ENCODE peak calls at places on chromosomes 3 and 15, in four cellular contexts. One of them, this sample, is unnamed.

GRCh38 chr3:124764746-124765145 is 34.5 kb downstream of the UMPS start:
- DNase-seq in K562: no peak
- DNase-seq in HL-60: no peak
- DNase-seq in GM12878: no peak
- DNase-seq in this sample: no peak

GRCh38 chr3:69531975-69532827 is 146.3 kb upstream of the FRMD4B start:
- DNase-seq in K562: no peak
- DNase-seq in HL-60: no peak
- DNase-seq in GM12878: no peak
- DNase-seq in this sample: no peak

GRCh38 chr15:91821458-91821857 is 32.0 kb upstream of the SLCO3A1 start:
- DNase-seq in K562: no peak
- DNase-seq in HL-60: no peak
- DNase-seq in GM12878: no peak
- DNase-seq in this sample: no peak

GRCh38 chr3:133536635-133536980 is 36.9 kb upstream of the CDV3 start:
- DNase-seq in K562: no peak
- DNase-seq in HL-60: no peak
- DNase-seq in GM12878: no peak
- DNase-seq in this sample: no peak

GRCh38 chr3:128342701-128343180 is 123.9 kb downstream of the DNAJB8 start:
- DNase-seq in K562: no peak
- DNase-seq in HL-60: no peak
- DNase-seq in GM12878: no peak
- DNase-seq in this sample: no peak

GRCh38 chr3:49428697-49429100 is 425 bp downstream of the NICN1 start:
- DNase-seq in K562: no peak
- DNase-seq in HL-60: no peak
- DNase-seq in GM12878: no peak
- DNase-seq in this sample: no peak

GRCh38 chr3:156681003-156681402 is 6.6 kb downstream of the TIPARP start:
- DNase-seq in K562: no peak
- DNase-seq in HL-60: peak; percentile 77
- DNase-seq in GM12878: no peak
- DNase-seq in this sample: no peak

GRCh38 chr3:70138606-70139005 is 139.1 kb downstream of the SAMMSON start:
- DNase-seq in K562: no peak
- DNase-seq in HL-60: no peak
- DNase-seq in GM12878: no peak
- DNase-seq in this sample: no peak

GRCh38 chr15:43511012-43511885 is 6.2 kb upstream of the MAP1A start:
- DNase-seq in K562: peak; percentile 43
- DNase-seq in HL-60: peak; percentile 49
- DNase-seq in GM12878: no peak
- DNase-seq in this sample: no peak

GRCh38 chr15:101390462-101390861 is 95.4 kb upstream of the SNRPA1 start:
- DNase-seq in K562: no peak
- DNase-seq in HL-60: no peak
- DNase-seq in GM12878: no peak
- DNase-seq in this sample: no peak

GRCh38 chr3:133474251-133474801 is 74.5 kb downstream of the BFSP2 start:
- DNase-seq in K562: no peak
- DNase-seq in HL-60: no peak
- DNase-seq in GM12878: no peak
- DNase-seq in this sample: no peak

GRCh38 chr3:48268381-48268935 is 27.6 kb downstream of the ZNF589 start:
- DNase-seq in K562: no peak
- DNase-seq in HL-60: no peak
- DNase-seq in GM12878: peak; percentile 16
- DNase-seq in this sample: no peak

GRCh38 chr3:188404701-188405100 is 250.7 kb downstream of the LPP start:
- DNase-seq in K562: no peak
- DNase-seq in HL-60: no peak
- DNase-seq in GM12878: no peak
- DNase-seq in this sample: no peak

GRCh38 chr3:152071924-152072323 is 196.8 kb upstream of the MBNL1 start:
- DNase-seq in K562: peak; percentile 46
- DNase-seq in HL-60: peak; percentile 65
- DNase-seq in GM12878: no peak
- DNase-seq in this sample: no peak

GRCh38 chr3:46840491-46840890 is 22.8 kb downstream of the MYL3 start:
- DNase-seq in K562: no peak
- DNase-seq in HL-60: no peak
- DNase-seq in GM12878: no peak
- DNase-seq in this sample: no peak

GRCh38 chr3:103295974-103296570 is 861.3 kb downstream of the ZPLD1 start:
- DNase-seq in K562: no peak
- DNase-seq in HL-60: no peak
- DNase-seq in GM12878: no peak
- DNase-seq in this sample: no peak

GRCh38 chr15:99090011-99090699 is 14.7 kb upstream of the SYNM start:
- DNase-seq in K562: no peak
- DNase-seq in HL-60: no peak
- DNase-seq in GM12878: peak; percentile 90
- DNase-seq in this sample: peak; percentile 60

GRCh38 chr3:157856078-157856939 is 249.9 kb downstream of the SHOX2 start:
- DNase-seq in K562: no peak
- DNase-seq in HL-60: no peak
- DNase-seq in GM12878: no peak
- DNase-seq in this sample: no peak

GRCh38 chr3:32951410-32951811 is at the start of gene CCR4:
- DNase-seq in K562: peak; percentile 48
- DNase-seq in HL-60: no peak
- DNase-seq in GM12878: no peak
- DNase-seq in this sample: no peak

GRCh38 chr3:102059145-102059943 is 210.0 kb downstream of the NFKBIZ start:
- DNase-seq in K562: no peak
- DNase-seq in HL-60: no peak
- DNase-seq in GM12878: peak; percentile 92
- DNase-seq in this sample: peak; percentile 18

GRCh38 chr15:55993804-55994539 is 560 bp upstream of the NEDD4 start:
- DNase-seq in K562: peak; percentile 36
- DNase-seq in HL-60: no peak
- DNase-seq in GM12878: no peak
- DNase-seq in this sample: no peak

GRCh38 chr3:27943106-27943505 is 221.0 kb upstream of the EOMES start:
- DNase-seq in K562: no peak
- DNase-seq in HL-60: peak; percentile 7
- DNase-seq in GM12878: no peak
- DNase-seq in this sample: no peak

GRCh38 chr3:96958856-96959255 is 144.5 kb downstream of the EPHA6 start:
- DNase-seq in K562: no peak
- DNase-seq in HL-60: no peak
- DNase-seq in GM12878: no peak
- DNase-seq in this sample: no peak

GRCh38 chr15:68820205-68820588 is 498 bp downstream of the ANP32A start:
- DNase-seq in K562: peak; percentile 29
- DNase-seq in HL-60: peak; percentile 38
- DNase-seq in GM12878: no peak
- DNase-seq in this sample: no peak

GRCh38 chr3:41418961-41419691 is 219.8 kb downstream of the CTNNB1 start:
- DNase-seq in K562: no peak
- DNase-seq in HL-60: no peak
- DNase-seq in GM12878: no peak
- DNase-seq in this sample: no peak
- TF ChIP-seq SPI1 in K562: no peak
- TF ChIP-seq SPI1 in HL-60: no peak
- TF ChIP-seq SPI1 in GM12878: no peak
- TF ChIP-seq SPI1 in this sample: no peak

DNA sequence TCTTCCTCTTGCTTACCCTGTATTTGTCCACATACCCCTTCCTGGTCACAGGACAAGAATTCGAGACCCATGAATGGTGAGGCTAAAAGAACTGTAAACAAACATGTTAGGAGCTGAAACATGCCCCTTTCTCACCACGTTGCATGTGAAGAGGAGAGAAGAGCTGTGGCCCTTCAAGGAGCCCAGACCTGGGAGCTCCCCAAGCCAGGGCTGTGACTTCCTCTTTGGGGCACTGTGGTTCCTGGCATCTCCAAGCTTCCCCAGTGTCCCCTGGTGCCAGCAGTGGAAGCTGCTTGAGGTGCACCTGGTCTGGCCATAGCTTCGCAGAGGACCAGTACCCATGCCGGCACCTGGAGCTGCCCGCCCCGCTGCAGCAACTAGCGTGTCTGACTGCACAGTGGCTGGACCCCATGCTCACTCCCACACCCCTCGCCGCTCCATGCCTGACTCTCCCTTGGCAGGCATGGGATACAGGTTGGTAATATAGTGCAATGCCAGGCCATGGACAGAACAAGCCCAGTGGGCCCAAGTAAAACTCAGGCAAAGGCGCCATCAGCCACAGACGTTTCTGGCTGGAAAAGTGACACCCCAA is 9.9 kb downstream of the SPCS1 start:
- DNase-seq in K562: no peak
- DNase-seq in HL-60: peak; percentile 84
- DNase-seq in GM12878: no peak
- DNase-seq in this sample: no peak
- TF ChIP-seq SPI1 in K562: no peak
- TF ChIP-seq SPI1 in HL-60: peak; percentile 95
- TF ChIP-seq SPI1 in GM12878: no peak
- TF ChIP-seq SPI1 in this sample: no peak

GRCh38 chr15:83310521-83311456 is 26.3 kb upstream of the BNC1 start:
- DNase-seq in K562: no peak
- DNase-seq in HL-60: no peak
- DNase-seq in GM12878: no peak
- DNase-seq in this sample: no peak
- TF ChIP-seq SPI1 in K562: no peak
- TF ChIP-seq SPI1 in HL-60: no peak
- TF ChIP-seq SPI1 in GM12878: no peak
- TF ChIP-seq SPI1 in this sample: no peak

GRCh38 chr3:194998948-194999347 is 272.0 kb downstream of the XXYLT1 start:
- DNase-seq in K562: no peak
- DNase-seq in HL-60: no peak
- DNase-seq in GM12878: no peak
- DNase-seq in this sample: no peak
- TF ChIP-seq SPI1 in K562: no peak
- TF ChIP-seq SPI1 in HL-60: no peak
- TF ChIP-seq SPI1 in GM12878: no peak
- TF ChIP-seq SPI1 in this sample: no peak

GRCh38 chr3:148319960-148320359 is 377.7 kb upstream of the AGTR1 start:
- DNase-seq in K562: no peak
- DNase-seq in HL-60: no peak
- DNase-seq in GM12878: no peak
- DNase-seq in this sample: no peak

GRCh38 chr3:148315756-148316155 is 381.9 kb upstream of the AGTR1 start:
- DNase-seq in K562: no peak
- DNase-seq in HL-60: no peak
- DNase-seq in GM12878: no peak
- DNase-seq in this sample: no peak

GRCh38 chr3:148318240-148318639 is 379.5 kb upstream of the AGTR1 start:
- DNase-seq in K562: no peak
- DNase-seq in HL-60: no peak
- DNase-seq in GM12878: no peak
- DNase-seq in this sample: no peak

DNA sequence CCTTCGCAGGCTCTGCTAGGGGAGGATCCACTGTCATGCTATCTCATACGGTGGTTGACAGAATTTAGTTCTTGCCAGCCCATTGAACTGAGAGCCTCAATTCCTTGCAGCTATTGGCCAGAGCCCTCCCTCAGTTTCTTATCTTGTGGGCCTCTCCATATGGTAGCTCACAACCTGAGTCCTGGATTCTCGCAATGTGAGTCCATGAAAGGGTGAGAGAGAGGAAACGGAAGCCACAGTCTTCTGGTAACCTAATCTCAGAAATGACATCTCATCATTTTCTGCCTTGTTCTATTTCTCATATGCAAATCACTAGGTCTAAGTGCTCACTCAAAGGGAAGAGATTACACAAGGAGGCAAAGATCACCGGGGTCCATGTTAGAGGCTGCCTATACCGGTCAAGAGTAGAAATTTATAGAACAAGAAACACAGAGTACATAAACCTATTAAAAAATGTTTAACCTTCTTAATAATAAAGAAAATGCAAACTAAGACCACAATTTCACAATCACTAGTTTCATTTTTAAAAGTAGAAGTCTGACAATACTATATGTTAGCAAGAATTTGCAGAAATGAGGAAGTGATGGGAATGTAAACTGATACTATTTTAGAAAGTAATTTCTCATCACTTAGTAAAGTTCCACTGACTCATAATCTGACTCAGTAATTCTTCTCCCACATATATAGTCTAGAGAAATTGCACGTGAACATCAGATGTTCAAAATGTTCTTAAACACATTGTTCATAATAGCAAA is 378.4 kb upstream of the AGTR1 start:
- DNase-seq in K562: no peak
- DNase-seq in HL-60: no peak
- DNase-seq in GM12878: peak; percentile 89
- DNase-seq in this sample: no peak
- TF ChIP-seq SPI1 in K562: no peak
- TF ChIP-seq SPI1 in HL-60: peak; percentile 85
- TF ChIP-seq SPI1 in GM12878: peak; percentile 93
- TF ChIP-seq SPI1 in this sample: peak; percentile 89

GRCh38 chr15:65738649-65739048 is 53.4 kb downstream of the DENND4A start:
- DNase-seq in K562: no peak
- DNase-seq in HL-60: no peak
- DNase-seq in GM12878: no peak
- DNase-seq in this sample: no peak
- TF ChIP-seq SPI1 in K562: no peak
- TF ChIP-seq SPI1 in HL-60: no peak
- TF ChIP-seq SPI1 in GM12878: no peak
- TF ChIP-seq SPI1 in this sample: peak; percentile 13

GRCh38 chr15:25774871-25775270 is 88.3 kb downstream of the ATP10A start:
- DNase-seq in K562: no peak
- DNase-seq in HL-60: no peak
- DNase-seq in GM12878: no peak
- DNase-seq in this sample: no peak

GRCh38 chr15:25773248-25773647 is 89.9 kb downstream of the ATP10A start:
- DNase-seq in K562: no peak
- DNase-seq in HL-60: no peak
- DNase-seq in GM12878: no peak
- DNase-seq in this sample: no peak

GRCh38 chr15:25776071-25776740 is 86.9 kb downstream of the ATP10A start:
- DNase-seq in K562: no peak
- DNase-seq in HL-60: no peak
- DNase-seq in GM12878: no peak
- DNase-seq in this sample: no peak

GRCh38 chr15:25777047-25777446 is 86.1 kb downstream of the ATP10A start:
- DNase-seq in K562: no peak
- DNase-seq in HL-60: no peak
- DNase-seq in GM12878: no peak
- DNase-seq in this sample: no peak

GRCh38 chr15:25775317-25775912 is 87.7 kb downstream of the ATP10A start:
- DNase-seq in K562: no peak
- DNase-seq in HL-60: no peak
- DNase-seq in GM12878: peak; percentile 40
- DNase-seq in this sample: no peak
- TF ChIP-seq SPI1 in K562: no peak
- TF ChIP-seq SPI1 in HL-60: no peak
- TF ChIP-seq SPI1 in GM12878: no peak
- TF ChIP-seq SPI1 in this sample: no peak

GRCh38 chr3:149702691-149703426 is 45.0 kb upstream of the WWTR1 start:
- DNase-seq in K562: no peak
- DNase-seq in HL-60: no peak
- DNase-seq in GM12878: no peak
- DNase-seq in this sample: no peak
- TF ChIP-seq SPI1 in K562: no peak
- TF ChIP-seq SPI1 in HL-60: no peak
- TF ChIP-seq SPI1 in GM12878: no peak
- TF ChIP-seq SPI1 in this sample: no peak

GRCh38 chr3:4720316-4721075 is 227.3 kb downstream of the ITPR1 start:
- DNase-seq in K562: peak; percentile 78
- DNase-seq in HL-60: peak; percentile 34
- DNase-seq in GM12878: no peak
- DNase-seq in this sample: no peak
- TF ChIP-seq SPI1 in K562: no peak
- TF ChIP-seq SPI1 in HL-60: no peak
- TF ChIP-seq SPI1 in GM12878: no peak
- TF ChIP-seq SPI1 in this sample: no peak

This sample was measured in GM12891.